ENCODE peak calls at places on chromosomes 3 and 15, in four cellular contexts. One of them, this sample, is unnamed.

GRCh38 chr3:195040773-195041520 is 230.0 kb downstream of the XXYLT1 start:
- DNase-seq in A549: no peak
- DNase-seq in GM12878: no peak
- DNase-seq in K562: no peak
- DNase-seq in this sample: peak; percentile 55

GRCh38 chr15:77019476-77020331 is 24.8 kb downstream of the PSTPIP1 start:
- DNase-seq in GM12878: no peak
- DNase-seq in K562: no peak
- DNase-seq in A549: no peak
- DNase-seq in this sample: no peak

GRCh38 chr15:45307230-45307924 is 55.3 kb downstream of the SLC28A2 start:
- DNase-seq in GM12878: peak; percentile 31
- DNase-seq in K562: no peak
- DNase-seq in A549: no peak
- DNase-seq in this sample: peak; percentile 53

GRCh38 chr3:168047190-168047795 is 48.4 kb downstream of the GOLIM4 start:
- DNase-seq in K562: peak; percentile 34
- DNase-seq in GM12878: peak; percentile 59
- DNase-seq in A549: peak; percentile 21
- DNase-seq in this sample: peak; percentile 76

GRCh38 chr3:42071720-42072582 is 19.2 kb upstream of the TRAK1 start:
- DNase-seq in GM12878: no peak
- DNase-seq in A549: peak; percentile 33
- DNase-seq in K562: no peak
- DNase-seq in this sample: peak; percentile 39

GRCh38 chr3:109234300-109234699 is 82.0 kb downstream of the DPPA2 start:
- DNase-seq in A549: no peak
- DNase-seq in K562: no peak
- DNase-seq in GM12878: no peak
- DNase-seq in this sample: no peak

GRCh38 chr3:188319569-188319968 is 165.6 kb downstream of the LPP start:
- DNase-seq in GM12878: no peak
- DNase-seq in A549: no peak
- DNase-seq in K562: no peak
- DNase-seq in this sample: peak; percentile 45

GRCh38 chr3:192408721-192409151 is 318.6 kb downstream of the FGF12 start:
- DNase-seq in K562: no peak
- DNase-seq in A549: peak; percentile 21
- DNase-seq in GM12878: no peak
- DNase-seq in this sample: no peak

GRCh38 chr15:58244546-58244945 is 106.4 kb downstream of the AQP9 start:
- DNase-seq in K562: no peak
- DNase-seq in A549: no peak
- DNase-seq in GM12878: no peak
- DNase-seq in this sample: no peak

GRCh38 chr15:58246041-58246440 is 107.9 kb downstream of the AQP9 start:
- DNase-seq in A549: no peak
- DNase-seq in K562: no peak
- DNase-seq in GM12878: no peak
- DNase-seq in this sample: no peak

GRCh38 chr15:58249646-58250312 is 111.6 kb downstream of the AQP9 start:
- DNase-seq in A549: no peak
- DNase-seq in K562: no peak
- DNase-seq in GM12878: no peak
- DNase-seq in this sample: no peak

GRCh38 chr15:58248504-58248842 is 110.3 kb downstream of the AQP9 start:
- DNase-seq in K562: no peak
- DNase-seq in A549: no peak
- DNase-seq in GM12878: no peak
- DNase-seq in this sample: no peak

GRCh38 chr15:58247803-58248503 is 109.8 kb downstream of the AQP9 start:
- DNase-seq in GM12878: no peak
- DNase-seq in A549: no peak
- DNase-seq in K562: no peak
- DNase-seq in this sample: no peak
- TF ChIP-seq MAX in GM12878: no peak
- TF ChIP-seq MAX in A549: no peak
- TF ChIP-seq MAX in K562: no peak
- TF ChIP-seq MAX in this sample: no peak

GRCh38 chr3:99242271-99242670 is 340.8 kb upstream of the DCBLD2 start:
- DNase-seq in K562: no peak
- DNase-seq in A549: no peak
- DNase-seq in GM12878: no peak
- DNase-seq in this sample: no peak
- TF ChIP-seq JUNB in K562: no peak
- TF ChIP-seq JUNB in A549: no peak
- TF ChIP-seq JUNB in GM12878: no peak
- TF ChIP-seq JUNB in this sample: no peak

GRCh38 chr3:73018298-73018697 is 21.7 kb downstream of the PPP4R2 start:
- DNase-seq in A549: no peak
- DNase-seq in K562: no peak
- DNase-seq in GM12878: no peak
- DNase-seq in this sample: no peak

GRCh38 chr3:73018790-73019441 is 22.3 kb downstream of the PPP4R2 start:
- DNase-seq in K562: no peak
- DNase-seq in A549: no peak
- DNase-seq in GM12878: no peak
- DNase-seq in this sample: no peak

GRCh38 chr3:73024836-73025235 is 28.2 kb downstream of the PPP4R2 start:
- DNase-seq in K562: peak; percentile 19
- DNase-seq in GM12878: no peak
- DNase-seq in A549: no peak
- DNase-seq in this sample: no peak

GRCh38 chr3:73026111-73026510 is 29.5 kb downstream of the PPP4R2 start:
- DNase-seq in A549: no peak
- DNase-seq in K562: no peak
- DNase-seq in GM12878: no peak
- DNase-seq in this sample: peak; percentile 21

DNA sequence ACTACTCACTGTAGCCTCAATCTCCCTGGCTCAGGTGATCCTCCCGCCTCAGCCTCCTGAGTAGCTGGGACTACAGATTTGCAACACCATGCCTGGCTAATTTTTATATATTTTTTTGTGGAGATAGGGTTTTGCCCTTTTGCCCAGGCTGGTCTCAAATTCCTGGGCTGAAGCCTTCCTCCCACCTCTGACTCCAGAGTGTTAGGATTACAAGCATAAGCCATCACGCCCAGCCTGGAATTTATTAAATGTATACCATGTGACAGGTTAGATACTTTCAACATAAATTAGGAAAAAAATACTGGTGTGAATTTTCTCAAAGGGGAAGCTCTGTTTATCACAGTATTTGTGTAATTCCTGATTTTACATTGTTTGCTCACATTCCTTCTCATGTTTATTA is 24.7 kb downstream of the PPP4R2 start:
- DNase-seq in A549: no peak
- DNase-seq in GM12878: no peak
- DNase-seq in K562: no peak
- DNase-seq in this sample: peak; percentile 15
- TF ChIP-seq MAX in A549: no peak
- TF ChIP-seq MAX in GM12878: no peak
- TF ChIP-seq MAX in K562: no peak
- TF ChIP-seq MAX in this sample: no peak

GRCh38 chr3:72254483-72254882 is 469.5 kb upstream of the PROK2 start:
- DNase-seq in A549: no peak
- DNase-seq in K562: no peak
- DNase-seq in GM12878: no peak
- DNase-seq in this sample: no peak
- TF ChIP-seq JUNB in A549: no peak
- TF ChIP-seq JUNB in K562: no peak
- TF ChIP-seq JUNB in GM12878: no peak
- TF ChIP-seq JUNB in this sample: no peak

DNA sequence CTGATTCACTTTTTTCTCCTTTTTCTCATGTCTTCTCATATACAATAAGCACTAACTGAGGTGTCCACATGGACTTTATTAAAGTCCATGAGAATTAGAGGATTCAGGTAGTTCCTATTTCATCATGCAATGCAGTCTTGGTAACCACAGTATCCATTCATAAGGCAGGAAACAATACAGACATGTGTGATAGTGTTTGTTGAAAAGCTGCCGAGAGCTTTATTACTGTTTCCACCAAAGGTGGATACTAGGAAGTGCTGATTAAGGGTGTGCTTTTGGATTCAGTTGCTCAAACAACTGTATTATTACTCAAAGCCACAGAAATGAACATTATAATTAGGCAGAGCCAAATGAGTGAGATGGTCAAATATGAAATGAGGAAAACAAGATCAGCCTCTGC is 5.3 kb downstream of the CASR start:
- DNase-seq in A549: no peak
- DNase-seq in K562: no peak
- DNase-seq in GM12878: no peak
- DNase-seq in this sample: no peak
- TF ChIP-seq MAX in A549: no peak
- TF ChIP-seq MAX in K562: no peak
- TF ChIP-seq MAX in GM12878: no peak
- TF ChIP-seq MAX in this sample: no peak

DNA sequence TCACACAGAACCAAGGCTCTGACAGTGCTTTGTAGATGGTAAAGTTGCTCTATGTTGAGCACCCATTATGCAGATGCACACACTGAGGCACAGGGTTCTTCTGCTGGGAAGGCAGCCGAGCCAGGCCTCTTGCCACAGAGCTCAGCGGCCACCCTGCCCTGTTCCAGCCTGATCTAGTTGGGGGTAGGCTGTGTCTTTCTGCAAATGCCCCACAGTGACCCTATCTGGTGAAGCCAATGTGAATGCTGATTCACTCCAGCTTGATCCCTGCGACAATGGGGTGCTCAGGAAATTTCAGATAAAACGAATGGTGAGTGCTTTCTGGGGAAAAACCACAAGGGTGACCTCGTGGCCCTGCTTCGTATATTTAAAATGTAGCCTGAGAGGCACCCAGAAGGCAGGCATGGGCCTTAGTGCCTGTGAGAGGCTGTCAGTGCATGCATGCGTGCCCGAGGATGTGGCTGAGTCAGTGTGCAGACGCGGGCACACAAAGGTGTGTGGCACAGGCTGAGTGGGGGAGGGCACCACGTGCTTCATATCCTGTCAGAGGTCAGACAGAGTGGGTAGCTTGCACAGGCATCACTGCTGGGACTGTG is 85.7 kb downstream of the ATP2B2 start:
- DNase-seq in GM12878: no peak
- DNase-seq in A549: no peak
- DNase-seq in K562: peak; percentile 75
- DNase-seq in this sample: no peak
- TF ChIP-seq JUNB in GM12878: no peak
- TF ChIP-seq JUNB in A549: no peak
- TF ChIP-seq JUNB in K562: no peak
- TF ChIP-seq JUNB in this sample: no peak

GRCh38 chr3:24181256-24181655 is 236.2 kb downstream of the NR1D2 start:
- DNase-seq in GM12878: no peak
- DNase-seq in A549: no peak
- DNase-seq in K562: no peak
- DNase-seq in this sample: peak; percentile 6

GRCh38 chr3:24180616-24181015 is 235.5 kb downstream of the NR1D2 start:
- DNase-seq in GM12878: no peak
- DNase-seq in A549: no peak
- DNase-seq in K562: no peak
- DNase-seq in this sample: no peak

GRCh38 chr3:24184528-24185176 is 239.6 kb downstream of the NR1D2 start:
- DNase-seq in GM12878: no peak
- DNase-seq in A549: no peak
- DNase-seq in K562: no peak
- DNase-seq in this sample: no peak

GRCh38 chr3:24185738-24186384 is 240.8 kb downstream of the NR1D2 start:
- DNase-seq in A549: peak; percentile 36
- DNase-seq in GM12878: no peak
- DNase-seq in K562: peak; percentile 88
- DNase-seq in this sample: peak; percentile 26

GRCh38 chr3:24182756-24183155 is 237.7 kb downstream of the NR1D2 start:
- DNase-seq in K562: no peak
- DNase-seq in GM12878: no peak
- DNase-seq in A549: no peak
- DNase-seq in this sample: no peak
- TF ChIP-seq MAX in K562: no peak
- TF ChIP-seq MAX in GM12878: no peak
- TF ChIP-seq MAX in A549: no peak
- TF ChIP-seq MAX in this sample: no peak

GRCh38 chr3:31851278-31851677 is 129.8 kb downstream of the OSBPL10 start:
- DNase-seq in K562: no peak
- DNase-seq in GM12878: no peak
- DNase-seq in A549: no peak
- DNase-seq in this sample: no peak

GRCh38 chr3:31848921-31849320 is 132.1 kb downstream of the OSBPL10 start:
- DNase-seq in A549: no peak
- DNase-seq in GM12878: no peak
- DNase-seq in K562: no peak
- DNase-seq in this sample: peak; percentile 26

GRCh38 chr3:31853580-31853979 is 127.5 kb downstream of the OSBPL10 start:
- DNase-seq in A549: no peak
- DNase-seq in GM12878: no peak
- DNase-seq in K562: no peak
- DNase-seq in this sample: no peak

GRCh38 chr3:31847760-31848159 is 133.3 kb downstream of the OSBPL10 start:
- DNase-seq in A549: no peak
- DNase-seq in K562: no peak
- DNase-seq in GM12878: no peak
- DNase-seq in this sample: no peak

GRCh38 chr3:31848163-31848848 is 132.8 kb downstream of the OSBPL10 start:
- DNase-seq in K562: no peak
- DNase-seq in GM12878: no peak
- DNase-seq in A549: no peak
- DNase-seq in this sample: peak; percentile 18
- TF ChIP-seq JUNB in K562: no peak
- TF ChIP-seq JUNB in GM12878: no peak
- TF ChIP-seq JUNB in A549: no peak
- TF ChIP-seq JUNB in this sample: no peak